ENCODE peak calls at places on chromosomes 12 and 14, in six cellular contexts. One of them, this sample, is unnamed.

GRCh38 chr12:54412786-54413185 is 6.3 kb downstream of the ITGA5 start:
- DNase-seq in NCI-H1092 treated with DMSO at 0.1 percent for 48 hours: no peak
- DNase-seq in D341Med: no peak
- DNase-seq in T47D: no peak
- DNase-seq in stimulated activated CD8-positive, alpha-beta memory T cell treated with anti-CD3 and anti-CD28 coated beads, Interleukin-15, amount 100 ng/mL, for 24 hours: no peak
- DNase-seq in RWPE1: no peak
- DNase-seq in this sample: no peak

GRCh38 chr12:18546399-18546798 is 191.4 kb downstream of the PLCZ1 start:
- DNase-seq in T47D: no peak
- DNase-seq in D341Med: no peak
- DNase-seq in RWPE1: no peak
- DNase-seq in stimulated activated CD8-positive, alpha-beta memory T cell treated with anti-CD3 and anti-CD28 coated beads, Interleukin-15, amount 100 ng/mL, for 24 hours: no peak
- DNase-seq in NCI-H1092 treated with DMSO at 0.1 percent for 48 hours: peak
- DNase-seq in this sample: no peak

GRCh38 chr14:24315807-24316596 is 4.7 kb downstream of the LTB4R start:
- DNase-seq in RWPE1: no peak
- DNase-seq in D341Med: no peak
- DNase-seq in T47D: no peak
- DNase-seq in NCI-H1092 treated with DMSO at 0.1 percent for 48 hours: peak
- DNase-seq in stimulated activated CD8-positive, alpha-beta memory T cell treated with anti-CD3 and anti-CD28 coated beads, Interleukin-15, amount 100 ng/mL, for 24 hours: no peak
- DNase-seq in this sample: peak

GRCh38 chr12:2256915-2257314 is 204.1 kb downstream of the CACNA1C start:
- DNase-seq in stimulated activated CD8-positive, alpha-beta memory T cell treated with anti-CD3 and anti-CD28 coated beads, Interleukin-15, amount 100 ng/mL, for 24 hours: no peak
- DNase-seq in T47D: no peak
- DNase-seq in RWPE1: no peak
- DNase-seq in D341Med: no peak
- DNase-seq in NCI-H1092 treated with DMSO at 0.1 percent for 48 hours: no peak
- DNase-seq in this sample: no peak

GRCh38 chr12:75020068-75020557 is 189.5 kb downstream of the KCNC2 start:
- DNase-seq in RWPE1: no peak
- DNase-seq in D341Med: no peak
- DNase-seq in stimulated activated CD8-positive, alpha-beta memory T cell treated with anti-CD3 and anti-CD28 coated beads, Interleukin-15, amount 100 ng/mL, for 24 hours: no peak
- DNase-seq in NCI-H1092 treated with DMSO at 0.1 percent for 48 hours: no peak
- DNase-seq in T47D: peak
- DNase-seq in this sample: no peak

GRCh38 chr12:132492522-132492921 is 2.6 kb downstream of the FBRSL1 start:
- DNase-seq in NCI-H1092 treated with DMSO at 0.1 percent for 48 hours: no peak
- DNase-seq in D341Med: no peak
- DNase-seq in T47D: no peak
- DNase-seq in stimulated activated CD8-positive, alpha-beta memory T cell treated with anti-CD3 and anti-CD28 coated beads, Interleukin-15, amount 100 ng/mL, for 24 hours: no peak
- DNase-seq in RWPE1: no peak
- DNase-seq in this sample: no peak

GRCh38 chr12:106300761-106301160 is 1.8 kb upstream of the TCP11L2 start:
- DNase-seq in RWPE1: no peak
- DNase-seq in T47D: no peak
- DNase-seq in stimulated activated CD8-positive, alpha-beta memory T cell treated with anti-CD3 and anti-CD28 coated beads, Interleukin-15, amount 100 ng/mL, for 24 hours: no peak
- DNase-seq in D341Med: no peak
- DNase-seq in NCI-H1092 treated with DMSO at 0.1 percent for 48 hours: no peak
- DNase-seq in this sample: no peak

GRCh38 chr12:32437095-32437515 is 37.7 kb downstream of the FGD4 start:
- DNase-seq in stimulated activated CD8-positive, alpha-beta memory T cell treated with anti-CD3 and anti-CD28 coated beads, Interleukin-15, amount 100 ng/mL, for 24 hours: no peak
- DNase-seq in D341Med: no peak
- DNase-seq in T47D: no peak
- DNase-seq in RWPE1: peak
- DNase-seq in NCI-H1092 treated with DMSO at 0.1 percent for 48 hours: no peak
- DNase-seq in this sample: no peak

GRCh38 chr12:66695130-66695529 is 16.3 kb upstream of the GRIP1 start:
- DNase-seq in NCI-H1092 treated with DMSO at 0.1 percent for 48 hours: no peak
- DNase-seq in D341Med: no peak
- DNase-seq in stimulated activated CD8-positive, alpha-beta memory T cell treated with anti-CD3 and anti-CD28 coated beads, Interleukin-15, amount 100 ng/mL, for 24 hours: no peak
- DNase-seq in RWPE1: no peak
- DNase-seq in T47D: peak
- DNase-seq in this sample: no peak

GRCh38 chr12:84463756-84464495 is 448.7 kb downstream of the SLC6A15 start:
- DNase-seq in stimulated activated CD8-positive, alpha-beta memory T cell treated with anti-CD3 and anti-CD28 coated beads, Interleukin-15, amount 100 ng/mL, for 24 hours: no peak
- DNase-seq in NCI-H1092 treated with DMSO at 0.1 percent for 48 hours: no peak
- DNase-seq in RWPE1: no peak
- DNase-seq in T47D: no peak
- DNase-seq in D341Med: no peak
- DNase-seq in this sample: no peak

GRCh38 chr12:26271889-26272492 is 76.6 kb downstream of the SSPN start:
- DNase-seq in T47D: no peak
- DNase-seq in stimulated activated CD8-positive, alpha-beta memory T cell treated with anti-CD3 and anti-CD28 coated beads, Interleukin-15, amount 100 ng/mL, for 24 hours: no peak
- DNase-seq in RWPE1: peak
- DNase-seq in D341Med: no peak
- DNase-seq in NCI-H1092 treated with DMSO at 0.1 percent for 48 hours: no peak
- DNase-seq in this sample: no peak

GRCh38 chr12:105670664-105671063 is 340.2 kb downstream of the C12orf75 start:
- DNase-seq in D341Med: no peak
- DNase-seq in stimulated activated CD8-positive, alpha-beta memory T cell treated with anti-CD3 and anti-CD28 coated beads, Interleukin-15, amount 100 ng/mL, for 24 hours: no peak
- DNase-seq in NCI-H1092 treated with DMSO at 0.1 percent for 48 hours: no peak
- DNase-seq in RWPE1: no peak
- DNase-seq in T47D: no peak
- DNase-seq in this sample: no peak

GRCh38 chr12:103882861-103883596 is 42.0 kb upstream of the NT5DC3 start:
- DNase-seq in D341Med: no peak
- DNase-seq in T47D: no peak
- DNase-seq in stimulated activated CD8-positive, alpha-beta memory T cell treated with anti-CD3 and anti-CD28 coated beads, Interleukin-15, amount 100 ng/mL, for 24 hours: no peak
- DNase-seq in RWPE1: no peak
- DNase-seq in NCI-H1092 treated with DMSO at 0.1 percent for 48 hours: no peak
- DNase-seq in this sample: no peak

GRCh38 chr12:132168311-132169031 is 24.2 kb downstream of the NOC4L start:
- DNase-seq in NCI-H1092 treated with DMSO at 0.1 percent for 48 hours: no peak
- DNase-seq in D341Med: no peak
- DNase-seq in stimulated activated CD8-positive, alpha-beta memory T cell treated with anti-CD3 and anti-CD28 coated beads, Interleukin-15, amount 100 ng/mL, for 24 hours: no peak
- DNase-seq in T47D: no peak
- DNase-seq in RWPE1: no peak
- DNase-seq in this sample: no peak

GRCh38 chr12:109952873-109953272 is 43.3 kb downstream of the GIT2 start:
- DNase-seq in NCI-H1092 treated with DMSO at 0.1 percent for 48 hours: no peak
- DNase-seq in stimulated activated CD8-positive, alpha-beta memory T cell treated with anti-CD3 and anti-CD28 coated beads, Interleukin-15, amount 100 ng/mL, for 24 hours: no peak
- DNase-seq in D341Med: no peak
- DNase-seq in RWPE1: no peak
- DNase-seq in T47D: no peak
- DNase-seq in this sample: no peak

GRCh38 chr14:39085933-39086332 is 17.1 kb downstream of the SEC23A start:
- DNase-seq in RWPE1: no peak
- DNase-seq in NCI-H1092 treated with DMSO at 0.1 percent for 48 hours: no peak
- DNase-seq in T47D: no peak
- DNase-seq in stimulated activated CD8-positive, alpha-beta memory T cell treated with anti-CD3 and anti-CD28 coated beads, Interleukin-15, amount 100 ng/mL, for 24 hours: no peak
- DNase-seq in D341Med: no peak
- DNase-seq in this sample: no peak

GRCh38 chr12:111418594-111418880 is 12.8 kb downstream of the SH2B3 start:
- DNase-seq in RWPE1: no peak
- DNase-seq in NCI-H1092 treated with DMSO at 0.1 percent for 48 hours: no peak
- DNase-seq in T47D: no peak
- DNase-seq in stimulated activated CD8-positive, alpha-beta memory T cell treated with anti-CD3 and anti-CD28 coated beads, Interleukin-15, amount 100 ng/mL, for 24 hours: no peak
- DNase-seq in D341Med: peak
- DNase-seq in this sample: no peak

GRCh38 chr14:104218361-104219180 is 80.2 kb downstream of the KIF26A start:
- DNase-seq in T47D: no peak
- DNase-seq in NCI-H1092 treated with DMSO at 0.1 percent for 48 hours: no peak
- DNase-seq in D341Med: peak
- DNase-seq in stimulated activated CD8-positive, alpha-beta memory T cell treated with anti-CD3 and anti-CD28 coated beads, Interleukin-15, amount 100 ng/mL, for 24 hours: no peak
- DNase-seq in RWPE1: no peak
- DNase-seq in this sample: no peak

GRCh38 chr12:91272456-91273063 is 89.9 kb upstream of the DCN start:
- DNase-seq in stimulated activated CD8-positive, alpha-beta memory T cell treated with anti-CD3 and anti-CD28 coated beads, Interleukin-15, amount 100 ng/mL, for 24 hours: no peak
- DNase-seq in NCI-H1092 treated with DMSO at 0.1 percent for 48 hours: no peak
- DNase-seq in D341Med: no peak
- DNase-seq in T47D: no peak
- DNase-seq in RWPE1: no peak
- DNase-seq in this sample: no peak

GRCh38 chr14:64442300-64442988 is 22.9 kb upstream of the AKAP5 start:
- DNase-seq in D341Med: no peak
- DNase-seq in RWPE1: no peak
- DNase-seq in stimulated activated CD8-positive, alpha-beta memory T cell treated with anti-CD3 and anti-CD28 coated beads, Interleukin-15, amount 100 ng/mL, for 24 hours: no peak
- DNase-seq in T47D: no peak
- DNase-seq in NCI-H1092 treated with DMSO at 0.1 percent for 48 hours: no peak
- DNase-seq in this sample: no peak

GRCh38 chr12:57731411-57732080 is 7.0 kb downstream of the AGAP2 start:
- DNase-seq in RWPE1: no peak
- DNase-seq in stimulated activated CD8-positive, alpha-beta memory T cell treated with anti-CD3 and anti-CD28 coated beads, Interleukin-15, amount 100 ng/mL, for 24 hours: no peak
- DNase-seq in NCI-H1092 treated with DMSO at 0.1 percent for 48 hours: no peak
- DNase-seq in D341Med: no peak
- DNase-seq in T47D: no peak
- DNase-seq in this sample: no peak

This sample was measured in SK-N-DZ.